ENCODE peak calls at places on chromosome 4, in six cellular contexts. E is H9; N is choroid plexus epithelial cell; J is COR-L47; R is non-pigmented ciliary epithelial cell; S is stimulated activated CD8-positive, alpha-beta memory T cell treated with anti-CD3 and anti-CD28 coated beads, Interleukin-12 subunit alpha, Interleukin-12 subunit beta, amount 100 ng/mL, for 4 hours. W is an unnamed sample.

GRCh38 chr4:128835498-128836222 is 26.2 kb downstream of the JADE1 start:
- DNase-seq in N (peak; percentile 42), E (no peak), S (no peak), J (no peak), R (no peak), W (no peak)

GRCh38 chr4:84914686-84915395 is 51.6 kb downstream of the WDFY3 start:
- DNase-seq in N (no peak), E (no peak), J (no peak), R (no peak), S (no peak), W (no peak)

GRCh38 chr4:188372856-188373255 is 233.6 kb downstream of the TRIML1 start:
- DNase-seq in R (no peak), J (peak; percentile 25), E (no peak), N (no peak), S (no peak), W (peak; percentile 89)

GRCh38 chr4:67928547-67928946 is 34.7 kb downstream of the TMPRSS11A start:
- DNase-seq in J (no peak), N (no peak), S (no peak), R (no peak), E (no peak), W (no peak)

GRCh38 chr4:153792893-153793227 is 4.0 kb upstream of the SFRP2 start:
- DNase-seq in J (no peak), R (no peak), E (peak; percentile 69), N (no peak), S (no peak), W (peak; percentile 65)

GRCh38 chr4:8549352-8549931 is 30.8 kb upstream of the GPR78 start:
- DNase-seq in J (no peak), N (no peak), R (no peak), E (no peak), S (no peak), W (peak; percentile 58)

GRCh38 chr4:41579043-41579442 is 41.1 kb downstream of the LIMCH1 start:
- DNase-seq in N (no peak), S (no peak), J (no peak), E (no peak), R (no peak), W (no peak)

GRCh38 chr4:164383187-164384181 is 370.4 kb upstream of the SMIM31 start:
- DNase-seq in S (no peak), J (no peak), R (peak; percentile 17), E (peak; percentile 65), N (peak; percentile 7), W (peak; percentile 72)

GRCh38 chr4:94390804-94391410 is 48.3 kb upstream of the HPGDS start:
- DNase-seq in J (peak; percentile 21), S (no peak), R (no peak), E (no peak), N (peak; percentile 43), W (no peak)

GRCh38 chr4:73018595-73018994 is 50.9 kb downstream of the COX18 start:
- DNase-seq in J (no peak), S (no peak), E (peak; percentile 39), N (no peak), R (no peak), W (peak; percentile 54)

GRCh38 chr4:16505726-16506125 is 279.5 kb upstream of the TAPT1 start:
- DNase-seq in S (no peak), E (peak; percentile 61), N (peak; percentile 46), R (no peak), J (no peak), W (peak; percentile 69)

GRCh38 chr4:147516133-147516532 is 35.2 kb downstream of the EDNRA start:
- DNase-seq in J (no peak), N (no peak), E (no peak), S (no peak), R (no peak), W (no peak)

GRCh38 chr4:136810626-136811025 is 721.7 kb downstream of the PCDH18 start:
- DNase-seq in J (no peak), N (no peak), R (no peak), S (no peak), E (no peak), W (no peak)

GRCh38 chr4:184473515-184474260 is 662 bp downstream of the IRF2 start:
- DNase-seq in N (peak; percentile 52), E (no peak), S (peak; percentile 21), J (peak; percentile 39), R (no peak), W (peak; percentile 68)

GRCh38 chr4:2848449-2848848 is 4.8 kb downstream of the ADD1 start:
- DNase-seq in N (no peak), E (no peak), J (no peak), R (no peak), S (no peak), W (no peak)

GRCh38 chr4:3739577-3739976 is 26.6 kb upstream of the ADRA2C start:
- DNase-seq in E (no peak), N (no peak), R (no peak), J (no peak), S (no peak), W (no peak)

GRCh38 chr4:154738426-154738825 is 5.4 kb upstream of the LRAT start:
- DNase-seq in J (no peak), R (no peak), E (no peak), S (no peak), N (no peak), W (no peak)

GRCh38 chr4:6380746-6381411 is 91.5 kb downstream of the PPP2R2C start:
- DNase-seq in S (no peak), E (no peak), R (no peak), J (no peak), N (no peak), W (no peak)

GRCh38 chr4:185839204-185839712 is 27.3 kb upstream of the SORBS2 start:
- DNase-seq in N (peak; percentile 99), S (no peak), J (no peak), E (peak; percentile 90), R (peak; percentile 90), W (peak; percentile 99)

GRCh38 chr4:85812776-85813175 is 337.8 kb downstream of the ARHGAP24 start:
- DNase-seq in J (no peak), N (peak; percentile 57), S (no peak), R (no peak), E (no peak), W (no peak)